ENCODE peak calls at places on chromosome 16, in seven cellular contexts. D, V, N, I, A, S and F are unnamed samples.

GRCh38 chr16:55494994-55495421 is 13.9 kb upstream of the LPCAT2 start:
- DNase-seq in I (no peak), A (peak), D (no peak), N (peak), S (peak), V (peak), F (no peak)

GRCh38 chr16:1591306-1591705 is 20.6 kb downstream of the IFT140 start:
- DNase-seq in D (no peak), I (no peak), V (no peak), N (no peak), S (no peak), A (no peak), F (no peak)

GRCh38 chr16:89365044-89365467 is 125.3 kb downstream of the ANKRD11 start:
- DNase-seq in I (no peak), N (no peak), V (no peak), S (no peak), A (peak), D (no peak), F (no peak)

GRCh38 chr16:19502395-19503131 is 19.3 kb downstream of the GDE1 start:
- DNase-seq in S (no peak), A (peak), V (peak), N (peak), D (peak), I (peak), F (peak)

GRCh38 chr16:2753523-2754020 is 1.1 kb downstream of the SRRM2 start:
- DNase-seq in S (no peak), N (no peak), I (no peak), A (peak), V (peak), D (no peak), F (no peak)

GRCh38 chr16:637081-638018 is 1.2 kb upstream of the METTL26 start:
- DNase-seq in I (peak), D (peak), A (peak), V (peak), S (no peak), N (peak), F (peak)

GRCh38 chr16:56424404-56424765 is 960 bp downstream of the AMFR start:
- DNase-seq in I (no peak), S (no peak), N (no peak), A (peak), V (peak), D (no peak), F (no peak)

GRCh38 chr16:19875900-19876299 is 8.7 kb downstream of the GPRC5B start:
- DNase-seq in V (no peak), I (no peak), S (no peak), N (no peak), D (no peak), A (no peak), F (no peak)

GRCh38 chr16:7321661-7322060 is 11.0 kb upstream of the RBFOX1 start:
- DNase-seq in A (no peak), N (no peak), V (no peak), I (no peak), S (no peak), D (no peak), F (no peak)

GRCh38 chr16:87914812-87915211 is 21.5 kb downstream of the CA5A start:
- DNase-seq in S (no peak), I (no peak), D (no peak), N (no peak), A (no peak), V (no peak), F (no peak)

GRCh38 chr16:57873218-57873617 is 70.9 kb upstream of the KIFC3 start:
- DNase-seq in V (no peak), D (no peak), S (no peak), A (no peak), I (no peak), N (no peak), F (no peak)

GRCh38 chr16:66159987-66160386 is 206.5 kb upstream of the CDH5 start:
- DNase-seq in I (no peak), V (no peak), A (peak), N (no peak), D (no peak), S (no peak), F (no peak)

GRCh38 chr16:85002099-85002541 is 9.2 kb downstream of the ZDHHC7 start:
- DNase-seq in D (no peak), S (no peak), N (no peak), A (no peak), V (no peak), I (no peak), F (no peak)

GRCh38 chr16:7025616-7026190 is 306.9 kb upstream of the RBFOX1 start:
- DNase-seq in V (peak), D (peak), I (peak), S (no peak), N (peak), A (no peak), F (no peak)

GRCh38 chr16:21190599-21190998 is 20.8 kb downstream of the ZP2 start:
- DNase-seq in V (peak), S (no peak), N (no peak), D (no peak), I (no peak), A (peak), F (no peak)

GRCh38 chr16:85328665-85329058 is 216.4 kb upstream of the CIBAR2 start:
- DNase-seq in A (no peak), N (no peak), S (peak), V (no peak), I (no peak), D (peak), F (no peak)

GRCh38 chr16:5001571-5001970 is 32.2 kb downstream of the NAGPA start:
- DNase-seq in I (no peak), V (no peak), A (no peak), D (no peak), N (no peak), S (peak), F (no peak)

GRCh38 chr16:8919934-8920465 is 37.8 kb downstream of the LITAFD start:
- DNase-seq in I (no peak), D (no peak), V (no peak), N (no peak), S (no peak), A (no peak), F (no peak)

GRCh38 chr16:74438492-74438979 is 17.3 kb upstream of the CLEC18B start:
- DNase-seq in I (no peak), V (no peak), N (no peak), D (no peak), A (no peak), S (peak), F (no peak)

GRCh38 chr16:78676351-78676750 is 576.9 kb downstream of the WWOX start:
- DNase-seq in S (no peak), I (no peak), N (no peak), V (no peak), A (no peak), D (no peak), F (no peak)

GRCh38 chr16:6976716-6977115 is 355.9 kb upstream of the RBFOX1 start:
- DNase-seq in S (no peak), I (no peak), A (no peak), V (no peak), N (no peak), D (no peak), F (no peak)

GRCh38 chr16:8850279-8850885 is 18.4 kb downstream of the CARHSP1 start:
- DNase-seq in D (no peak), I (no peak), A (peak), V (peak), N (no peak), S (peak), F (no peak)